ENCODE peak calls at places on chromosomes 6 and 20, in six cellular contexts. One of them, this sample, is unnamed. For H3K27me3, the result is how much of the 10 kb centered on the place peaks cover.

GRCh38 chr20:34312024-34312460 is 8.9 kb upstream of the AHCY start:
- DNase-seq in aorta: no peak
- DNase-seq in brain microvascular endothelial cell: no peak
- DNase-seq in astrocyte: no peak
- DNase-seq in neuronal stem cell: no peak
- DNase-seq in uterus: no peak
- DNase-seq in this sample: no peak

GRCh38 chr20:30816182-30816645 is 441.2 kb upstream of the DEFB115 start:
- DNase-seq in aorta: peak
- DNase-seq in brain microvascular endothelial cell: no peak
- DNase-seq in astrocyte: no peak
- DNase-seq in neuronal stem cell: no peak
- DNase-seq in uterus: no peak
- DNase-seq in this sample: no peak

GRCh38 chr6:130895516-130895915 is 68.3 kb downstream of the SMLR1 start:
- DNase-seq in aorta: no peak
- DNase-seq in brain microvascular endothelial cell: no peak
- DNase-seq in astrocyte: no peak
- DNase-seq in neuronal stem cell: no peak
- DNase-seq in uterus: no peak
- DNase-seq in this sample: no peak

GRCh38 chr6:124869412-124869811 is 92.8 kb upstream of the RNF217 start:
- DNase-seq in aorta: no peak
- DNase-seq in brain microvascular endothelial cell: no peak
- DNase-seq in astrocyte: no peak
- DNase-seq in neuronal stem cell: no peak
- DNase-seq in uterus: no peak
- DNase-seq in this sample: no peak

GRCh38 chr6:116562614-116563013 is 8.7 kb upstream of the RWDD1 start:
- DNase-seq in aorta: no peak
- DNase-seq in brain microvascular endothelial cell: no peak
- DNase-seq in astrocyte: no peak
- DNase-seq in neuronal stem cell: no peak
- DNase-seq in uterus: no peak
- DNase-seq in this sample: no peak

GRCh38 chr6:20213271-20213798 is 1.1 kb upstream of the MBOAT1 start:
- DNase-seq in aorta: no peak
- DNase-seq in brain microvascular endothelial cell: no peak
- DNase-seq in astrocyte: no peak
- DNase-seq in neuronal stem cell: no peak
- DNase-seq in uterus: no peak
- DNase-seq in this sample: peak

GRCh38 chr20:14401479-14402138 is 64.2 kb upstream of the FLRT3 start:
- DNase-seq in aorta: no peak
- DNase-seq in brain microvascular endothelial cell: no peak
- DNase-seq in astrocyte: no peak
- DNase-seq in neuronal stem cell: peak
- DNase-seq in uterus: no peak
- DNase-seq in this sample: no peak

GRCh38 chr6:53699462-53699861 is 33.9 kb upstream of the KLHL31 start:
- DNase-seq in aorta: no peak
- DNase-seq in brain microvascular endothelial cell: no peak
- DNase-seq in astrocyte: no peak
- DNase-seq in neuronal stem cell: no peak
- DNase-seq in uterus: no peak
- DNase-seq in this sample: no peak

GRCh38 chr20:63138855-63139341 is 77.0 kb downstream of the YTHDF1 start:
- DNase-seq in aorta: peak
- DNase-seq in brain microvascular endothelial cell: no peak
- DNase-seq in astrocyte: peak
- DNase-seq in neuronal stem cell: no peak
- DNase-seq in uterus: no peak
- DNase-seq in this sample: no peak

GRCh38 chr20:5658897-5659296 is 91.3 kb upstream of the SHLD1 start:
- DNase-seq in aorta: peak
- DNase-seq in brain microvascular endothelial cell: peak
- DNase-seq in astrocyte: peak
- DNase-seq in neuronal stem cell: peak
- DNase-seq in uterus: peak
- DNase-seq in this sample: no peak

GRCh38 chr6:157966990-157967389 is 14.7 kb upstream of the SYNJ2 start:
- DNase-seq in aorta: peak
- DNase-seq in brain microvascular endothelial cell: no peak
- DNase-seq in astrocyte: no peak
- DNase-seq in neuronal stem cell: no peak
- DNase-seq in uterus: no peak
- DNase-seq in this sample: no peak

GRCh38 chr6:84645000-84645399 is 119.4 kb downstream of the TBX18 start:
- DNase-seq in aorta: no peak
- DNase-seq in brain microvascular endothelial cell: peak
- DNase-seq in astrocyte: peak
- DNase-seq in neuronal stem cell: no peak
- DNase-seq in uterus: no peak
- DNase-seq in this sample: peak

GRCh38 chr6:110877569-110877968 is 3.0 kb downstream of the AMD1 start:
- DNase-seq in aorta: no peak
- DNase-seq in brain microvascular endothelial cell: no peak
- DNase-seq in astrocyte: no peak
- DNase-seq in neuronal stem cell: no peak
- DNase-seq in uterus: no peak
- DNase-seq in this sample: no peak

GRCh38 chr6:41931792-41932191 is 9.8 kb downstream of the CCND3 start:
- DNase-seq in aorta: no peak
- DNase-seq in brain microvascular endothelial cell: no peak
- DNase-seq in astrocyte: no peak
- DNase-seq in neuronal stem cell: no peak
- DNase-seq in uterus: no peak
- DNase-seq in this sample: no peak

GRCh38 chr6:164928366-164929154 is 380.8 kb downstream of the C6orf118 start:
- DNase-seq in aorta: no peak
- DNase-seq in brain microvascular endothelial cell: no peak
- DNase-seq in astrocyte: no peak
- DNase-seq in neuronal stem cell: no peak
- DNase-seq in uterus: no peak
- DNase-seq in this sample: no peak

GRCh38 chr6:3195695-3196497 is 31.6 kb downstream of the TUBB2B start:
- DNase-seq in aorta: no peak
- DNase-seq in brain microvascular endothelial cell: no peak
- DNase-seq in astrocyte: no peak
- DNase-seq in neuronal stem cell: no peak
- DNase-seq in uterus: no peak
- DNase-seq in this sample: no peak

GRCh38 chr6:8229913-8230312 is 127.6 kb upstream of the EEF1E1 start:
- DNase-seq in aorta: no peak
- DNase-seq in brain microvascular endothelial cell: no peak
- DNase-seq in astrocyte: no peak
- DNase-seq in neuronal stem cell: no peak
- DNase-seq in uterus: no peak
- DNase-seq in this sample: no peak

GRCh38 chr6:137589067-137589848 is 95.1 kb upstream of the OLIG3 start:
- DNase-seq in aorta: no peak
- DNase-seq in brain microvascular endothelial cell: peak
- DNase-seq in astrocyte: peak
- DNase-seq in neuronal stem cell: no peak
- DNase-seq in uterus: no peak
- DNase-seq in this sample: peak

GRCh38 chr6:20454201-20454824 is 52.6 kb downstream of the E2F3 start:
- DNase-seq in aorta: no peak
- DNase-seq in brain microvascular endothelial cell: no peak
- DNase-seq in astrocyte: no peak
- DNase-seq in neuronal stem cell: no peak
- DNase-seq in uterus: no peak
- DNase-seq in this sample: no peak

GRCh38 chr20:35320396-35321126 is 28.3 kb upstream of the FAM83C start:
- DNase-seq in aorta: no peak
- DNase-seq in brain microvascular endothelial cell: peak
- DNase-seq in astrocyte: peak
- DNase-seq in neuronal stem cell: no peak
- DNase-seq in uterus: no peak
- DNase-seq in this sample: peak

GRCh38 chr6:83257791-83258190 is 64.6 kb downstream of the RWDD2A start:
- DNase-seq in aorta: no peak
- DNase-seq in brain microvascular endothelial cell: no peak
- DNase-seq in astrocyte: no peak
- DNase-seq in neuronal stem cell: no peak
- DNase-seq in uterus: no peak
- DNase-seq in this sample: no peak

GRCh38 chr20:45387274-45387673 is 9.1 kb upstream of the TP53TG5 start:
- DNase-seq in aorta: no peak
- DNase-seq in brain microvascular endothelial cell: no peak
- DNase-seq in astrocyte: no peak
- DNase-seq in neuronal stem cell: no peak
- DNase-seq in uterus: no peak
- DNase-seq in this sample: no peak

GRCh38 chr20:11484479-11484878 is 433.2 kb upstream of the BTBD3 start:
- DNase-seq in aorta: no peak
- DNase-seq in brain microvascular endothelial cell: no peak
- DNase-seq in astrocyte: no peak
- DNase-seq in neuronal stem cell: no peak
- DNase-seq in uterus: no peak
- DNase-seq in this sample: no peak

DNA sequence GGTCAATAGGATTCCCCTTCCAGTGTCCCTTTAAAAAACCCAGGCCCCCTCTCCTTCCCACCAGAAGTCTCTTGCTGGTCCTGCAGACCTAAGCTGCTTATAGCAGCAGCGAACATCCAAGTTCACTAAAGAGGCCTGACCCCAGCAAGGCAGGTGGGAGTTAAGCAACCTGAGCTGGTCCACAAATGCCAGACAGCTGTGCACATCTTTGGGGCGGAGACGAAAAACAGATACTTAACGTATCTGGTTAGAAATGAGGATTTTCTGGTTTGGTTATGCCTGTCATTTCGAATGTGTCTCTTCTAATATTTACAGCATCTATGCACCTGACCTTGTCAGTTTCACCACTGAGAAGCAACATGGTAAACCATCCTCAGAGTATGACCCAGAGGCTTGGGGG is 87.8 kb downstream of the SLC2A10 start:
- DNase-seq in aorta: no peak
- DNase-seq in brain microvascular endothelial cell: no peak
- DNase-seq in astrocyte: no peak
- DNase-seq in neuronal stem cell: no peak
- DNase-seq in uterus: no peak
- DNase-seq in this sample: no peak
- H3K27ac ChIP-seq in aorta: no peak
- H3K27ac ChIP-seq in brain microvascular endothelial cell: no peak
- H3K27ac ChIP-seq in astrocyte: no peak
- H3K27ac ChIP-seq in neuronal stem cell: no peak
- H3K27ac ChIP-seq in uterus: no peak
- H3K27ac ChIP-seq in this sample: no peak

DNA sequence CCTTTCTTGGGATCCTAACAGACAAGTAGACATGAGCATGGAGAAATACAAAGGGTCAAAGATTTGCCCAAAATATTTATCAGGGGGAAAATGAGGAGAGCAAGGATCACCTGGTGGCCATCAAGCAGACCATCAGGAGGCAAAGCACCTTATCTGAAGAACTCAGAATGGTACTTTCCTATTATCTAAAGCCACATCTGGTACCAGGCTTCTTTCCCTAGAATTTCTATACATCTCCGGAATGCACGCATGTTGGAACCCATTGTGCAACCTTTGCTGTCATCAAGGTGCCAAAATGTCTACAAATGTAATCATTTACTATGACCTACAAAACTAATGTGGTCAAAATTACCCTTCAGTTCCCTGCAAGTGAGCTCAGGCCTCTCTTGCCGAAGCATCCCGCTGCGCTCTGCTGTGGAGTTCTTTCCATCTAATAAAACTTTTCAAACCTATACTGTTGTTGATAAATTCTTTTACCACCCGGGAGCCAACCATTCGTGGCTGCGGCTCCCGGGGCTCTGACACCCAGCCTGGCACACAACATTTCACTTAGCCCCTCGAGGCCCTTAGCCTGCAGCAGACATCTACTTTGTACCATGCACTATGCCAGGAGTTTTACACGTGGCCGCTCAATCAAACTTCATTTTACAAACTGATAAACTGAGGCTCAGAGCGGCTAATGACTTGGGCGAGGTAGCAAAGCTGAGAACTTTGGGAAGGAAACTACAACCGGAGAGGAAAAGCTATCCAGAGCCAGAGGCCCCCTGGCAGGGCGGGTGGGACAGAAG is 3.8 kb upstream of the CPXM1 start:
- DNase-seq in aorta: no peak
- DNase-seq in brain microvascular endothelial cell: no peak
- DNase-seq in astrocyte: no peak
- DNase-seq in neuronal stem cell: no peak
- DNase-seq in uterus: no peak
- DNase-seq in this sample: peak
- H3K27me3 ChIP-seq in aorta: under half
- H3K27me3 ChIP-seq in brain microvascular endothelial cell: half or more
- H3K27me3 ChIP-seq in astrocyte: half or more
- H3K27me3 ChIP-seq in neuronal stem cell: under half
- H3K27me3 ChIP-seq in uterus: under half
- H3K27me3 ChIP-seq in this sample: under half

GRCh38 chr6:126039284-126039683 is 52.9 kb downstream of the TRMT11 start:
- DNase-seq in aorta: no peak
- DNase-seq in brain microvascular endothelial cell: peak
- DNase-seq in astrocyte: peak
- DNase-seq in neuronal stem cell: no peak
- DNase-seq in uterus: no peak
- DNase-seq in this sample: peak
- H3K27ac ChIP-seq in aorta: no peak
- H3K27ac ChIP-seq in brain microvascular endothelial cell: peak
- H3K27ac ChIP-seq in astrocyte: peak
- H3K27ac ChIP-seq in neuronal stem cell: no peak
- H3K27ac ChIP-seq in uterus: peak
- H3K27ac ChIP-seq in this sample: peak

GRCh38 chr6:136111831-136112230 is 138.3 kb downstream of the MTFR2 start:
- DNase-seq in aorta: no peak
- DNase-seq in brain microvascular endothelial cell: no peak
- DNase-seq in astrocyte: no peak
- DNase-seq in neuronal stem cell: no peak
- DNase-seq in uterus: no peak
- DNase-seq in this sample: no peak

GRCh38 chr6:136103763-136104311 is 146.3 kb downstream of the MTFR2 start:
- DNase-seq in aorta: no peak
- DNase-seq in brain microvascular endothelial cell: no peak
- DNase-seq in astrocyte: no peak
- DNase-seq in neuronal stem cell: peak
- DNase-seq in uterus: peak
- DNase-seq in this sample: no peak

GRCh38 chr6:136104556-136104955 is 145.6 kb downstream of the MTFR2 start:
- DNase-seq in aorta: no peak
- DNase-seq in brain microvascular endothelial cell: no peak
- DNase-seq in astrocyte: no peak
- DNase-seq in neuronal stem cell: no peak
- DNase-seq in uterus: no peak
- DNase-seq in this sample: no peak

GRCh38 chr6:136112262-136112661 is 137.8 kb downstream of the MTFR2 start:
- DNase-seq in aorta: no peak
- DNase-seq in brain microvascular endothelial cell: no peak
- DNase-seq in astrocyte: no peak
- DNase-seq in neuronal stem cell: no peak
- DNase-seq in uterus: no peak
- DNase-seq in this sample: no peak

DNA sequence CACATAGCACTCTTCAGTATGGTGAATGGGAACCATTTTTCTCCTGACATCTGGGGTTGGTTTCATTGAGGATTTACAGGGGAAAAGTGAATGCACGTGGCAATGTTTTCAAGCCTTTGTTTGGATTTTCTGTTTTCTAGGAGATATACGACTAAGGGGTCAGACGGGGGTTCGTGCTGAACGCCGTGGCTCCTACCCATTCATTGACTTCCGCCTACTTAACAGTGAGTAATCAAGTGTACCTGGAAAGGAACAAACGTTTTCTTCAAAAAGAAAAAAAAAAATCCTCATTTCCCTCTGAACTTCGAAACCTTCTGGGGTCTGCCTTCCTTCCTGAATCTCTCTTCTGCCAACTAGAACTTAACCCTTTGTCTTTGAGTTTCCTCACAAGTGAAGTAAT is 141.5 kb downstream of the MTFR2 start:
- DNase-seq in aorta: no peak
- DNase-seq in brain microvascular endothelial cell: no peak
- DNase-seq in astrocyte: no peak
- DNase-seq in neuronal stem cell: no peak
- DNase-seq in uterus: no peak
- DNase-seq in this sample: no peak
- H3K27me3 ChIP-seq in aorta: under half
- H3K27me3 ChIP-seq in brain microvascular endothelial cell: under half
- H3K27me3 ChIP-seq in astrocyte: under half
- H3K27me3 ChIP-seq in neuronal stem cell: under half
- H3K27me3 ChIP-seq in uterus: under half
- H3K27me3 ChIP-seq in this sample: under half

This sample was measured in SJSA1.